ENCODE peak calls at places on chromosomes 3 and 15, in five cellular contexts. One of them, this sample, is unnamed.

GRCh38 chr3:146865175-146865755 is 260.1 kb upstream of the PLSCR5 start:
- DNase-seq in DND-41: no peak
- DNase-seq in AG09309: no peak
- DNase-seq in osteocyte: no peak
- DNase-seq in CD8-positive, alpha-beta T cell: no peak
- DNase-seq in this sample: no peak

GRCh38 chr3:45776291-45776576 is 20.1 kb downstream of the SLC6A20 start:
- DNase-seq in DND-41: no peak
- DNase-seq in AG09309: no peak
- DNase-seq in osteocyte: no peak
- DNase-seq in CD8-positive, alpha-beta T cell: no peak
- DNase-seq in this sample: no peak

GRCh38 chr15:69826818-69827174 is 270.9 kb downstream of the TLE3 start:
- DNase-seq in DND-41: no peak
- DNase-seq in AG09309: no peak
- DNase-seq in osteocyte: no peak
- DNase-seq in CD8-positive, alpha-beta T cell: no peak
- DNase-seq in this sample: no peak

GRCh38 chr3:9897408-9898372 is 5.0 kb upstream of the IL17RE start:
- DNase-seq in DND-41: no peak
- DNase-seq in AG09309: no peak
- DNase-seq in osteocyte: no peak
- DNase-seq in CD8-positive, alpha-beta T cell: no peak
- DNase-seq in this sample: no peak

GRCh38 chr15:74136584-74137543 is 6.5 kb downstream of the ISLR2 start:
- DNase-seq in DND-41: no peak
- DNase-seq in AG09309: no peak
- DNase-seq in osteocyte: no peak
- DNase-seq in CD8-positive, alpha-beta T cell: no peak
- DNase-seq in this sample: no peak

GRCh38 chr3:144015133-144015532 is 43.5 kb downstream of the DIPK2A start:
- DNase-seq in DND-41: no peak
- DNase-seq in AG09309: no peak
- DNase-seq in osteocyte: no peak
- DNase-seq in CD8-positive, alpha-beta T cell: no peak
- DNase-seq in this sample: no peak

GRCh38 chr3:66803206-66803605 is 194.9 kb upstream of the KBTBD8 start:
- DNase-seq in DND-41: no peak
- DNase-seq in AG09309: no peak
- DNase-seq in osteocyte: no peak
- DNase-seq in CD8-positive, alpha-beta T cell: no peak
- DNase-seq in this sample: no peak

GRCh38 chr15:68432665-68433064 is 702 bp upstream of the ITGA11 start:
- DNase-seq in DND-41: no peak
- DNase-seq in AG09309: no peak
- DNase-seq in osteocyte: peak
- DNase-seq in CD8-positive, alpha-beta T cell: no peak
- DNase-seq in this sample: peak

DNA sequence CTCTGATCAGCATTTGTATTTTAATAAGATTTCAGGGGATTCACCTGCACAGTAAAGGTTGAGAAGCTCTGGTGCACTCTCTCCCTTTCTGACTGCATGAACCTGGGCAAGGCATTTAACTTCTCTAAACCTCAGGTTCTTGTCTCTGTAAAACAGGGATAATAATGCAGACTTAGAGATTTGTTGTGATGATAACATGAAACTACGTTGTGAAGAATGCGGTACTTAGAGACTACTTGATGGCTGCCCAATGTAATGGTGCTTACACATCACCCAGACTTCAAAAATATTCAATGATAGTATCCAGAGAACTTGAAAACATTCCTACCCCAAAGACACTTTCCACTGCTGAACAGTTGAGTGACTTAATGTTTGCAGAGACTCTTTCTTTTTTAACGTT is 19.8 kb upstream of the TNFSF10 start:
- DNase-seq in DND-41: no peak
- DNase-seq in AG09309: no peak
- DNase-seq in osteocyte: no peak
- DNase-seq in CD8-positive, alpha-beta T cell: no peak
- DNase-seq in this sample: no peak
- TF ChIP-seq CTCF in DND-41: no peak
- TF ChIP-seq CTCF in AG09309: no peak
- TF ChIP-seq CTCF in osteocyte: no peak
- TF ChIP-seq CTCF in CD8-positive, alpha-beta T cell: no peak
- TF ChIP-seq CTCF in this sample: no peak

DNA sequence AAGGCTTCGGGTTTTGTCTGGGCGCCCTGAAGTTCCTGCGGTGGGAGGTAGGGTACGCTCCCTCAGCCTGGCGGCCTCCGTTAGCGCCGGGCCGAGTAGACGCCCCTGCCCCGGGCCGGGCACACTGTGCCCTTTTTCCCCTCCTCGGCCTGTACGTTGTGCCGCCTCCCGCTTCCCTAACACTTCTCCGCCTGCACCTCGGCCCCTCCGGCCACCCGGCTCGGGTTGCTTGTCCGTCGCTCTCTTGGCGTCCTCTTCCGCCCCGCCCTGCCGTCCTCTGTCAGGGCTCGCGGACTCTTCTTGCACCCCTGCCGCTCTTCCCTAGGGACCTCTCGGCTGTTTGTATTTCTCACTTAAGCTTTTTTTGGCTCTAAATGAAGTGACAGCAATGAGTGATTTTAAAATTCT is 384 bp downstream of the KNL1 start:
- DNase-seq in DND-41: no peak
- DNase-seq in AG09309: no peak
- DNase-seq in osteocyte: peak
- DNase-seq in CD8-positive, alpha-beta T cell: no peak
- DNase-seq in this sample: no peak
- TF ChIP-seq CTCF in DND-41: peak
- TF ChIP-seq CTCF in AG09309: no peak
- TF ChIP-seq CTCF in osteocyte: peak
- TF ChIP-seq CTCF in CD8-positive, alpha-beta T cell: peak
- TF ChIP-seq CTCF in this sample: no peak

GRCh38 chr3:4314688-4315087 is 11.5 kb downstream of the SETMAR start:
- DNase-seq in DND-41: no peak
- DNase-seq in AG09309: no peak
- DNase-seq in osteocyte: no peak
- DNase-seq in CD8-positive, alpha-beta T cell: no peak
- DNase-seq in this sample: no peak
- TF ChIP-seq CTCF in DND-41: peak
- TF ChIP-seq CTCF in AG09309: peak
- TF ChIP-seq CTCF in osteocyte: peak
- TF ChIP-seq CTCF in CD8-positive, alpha-beta T cell: peak
- TF ChIP-seq CTCF in this sample: peak

GRCh38 chr3:123286308-123287023 is 84.7 kb downstream of the SEC22A start:
- DNase-seq in DND-41: peak
- DNase-seq in AG09309: no peak
- DNase-seq in osteocyte: peak
- DNase-seq in CD8-positive, alpha-beta T cell: no peak
- DNase-seq in this sample: peak
- TF ChIP-seq CTCF in DND-41: peak
- TF ChIP-seq CTCF in AG09309: peak
- TF ChIP-seq CTCF in osteocyte: peak
- TF ChIP-seq CTCF in CD8-positive, alpha-beta T cell: peak
- TF ChIP-seq CTCF in this sample: no peak

GRCh38 chr15:52098328-52098727 is 14.2 kb downstream of the BCL2L10 start:
- DNase-seq in DND-41: no peak
- DNase-seq in AG09309: no peak
- DNase-seq in osteocyte: no peak
- DNase-seq in CD8-positive, alpha-beta T cell: no peak
- DNase-seq in this sample: no peak

GRCh38 chr15:52101542-52102340 is 10.8 kb downstream of the BCL2L10 start:
- DNase-seq in DND-41: no peak
- DNase-seq in AG09309: no peak
- DNase-seq in osteocyte: no peak
- DNase-seq in CD8-positive, alpha-beta T cell: no peak
- DNase-seq in this sample: no peak

GRCh38 chr15:52100807-52101206 is 11.8 kb downstream of the BCL2L10 start:
- DNase-seq in DND-41: no peak
- DNase-seq in AG09309: peak
- DNase-seq in osteocyte: peak
- DNase-seq in CD8-positive, alpha-beta T cell: no peak
- DNase-seq in this sample: no peak

GRCh38 chr15:52097176-52097575 is 15.4 kb downstream of the BCL2L10 start:
- DNase-seq in DND-41: no peak
- DNase-seq in AG09309: no peak
- DNase-seq in osteocyte: no peak
- DNase-seq in CD8-positive, alpha-beta T cell: no peak
- DNase-seq in this sample: no peak

GRCh38 chr15:52099654-52100272 is 12.8 kb downstream of the BCL2L10 start:
- DNase-seq in DND-41: no peak
- DNase-seq in AG09309: no peak
- DNase-seq in osteocyte: no peak
- DNase-seq in CD8-positive, alpha-beta T cell: no peak
- DNase-seq in this sample: no peak
- TF ChIP-seq CTCF in DND-41: no peak
- TF ChIP-seq CTCF in AG09309: no peak
- TF ChIP-seq CTCF in osteocyte: no peak
- TF ChIP-seq CTCF in CD8-positive, alpha-beta T cell: no peak
- TF ChIP-seq CTCF in this sample: no peak

DNA sequence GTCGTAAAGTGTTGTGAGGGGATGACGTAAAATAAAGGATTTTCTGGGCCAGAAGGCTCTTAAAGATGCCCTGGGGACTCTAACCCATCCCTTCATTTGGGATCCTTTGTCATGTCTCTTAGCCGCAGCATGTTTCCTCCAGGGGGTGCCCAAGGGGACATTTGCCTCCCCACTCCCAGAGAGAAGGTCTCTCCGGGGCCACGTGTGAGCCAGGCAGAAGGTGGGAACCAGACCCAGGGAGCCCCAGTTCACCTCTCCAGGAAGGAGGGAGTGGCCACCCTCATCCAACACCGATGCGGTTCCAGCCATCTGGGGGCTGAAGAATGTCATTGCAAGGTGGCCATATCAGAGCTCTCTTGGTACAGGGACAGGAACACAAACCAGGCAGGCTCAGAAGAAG is 25.2 kb downstream of the ST8SIA2 start:
- DNase-seq in DND-41: no peak
- DNase-seq in AG09309: no peak
- DNase-seq in osteocyte: no peak
- DNase-seq in CD8-positive, alpha-beta T cell: no peak
- DNase-seq in this sample: no peak
- TF ChIP-seq CTCF in DND-41: no peak
- TF ChIP-seq CTCF in AG09309: no peak
- TF ChIP-seq CTCF in osteocyte: no peak
- TF ChIP-seq CTCF in CD8-positive, alpha-beta T cell: no peak
- TF ChIP-seq CTCF in this sample: no peak

This sample was measured in mesothelial cell of epicardium.